ENCODE peak calls at places on chromosomes 3 and 15, in six cellular contexts. Q is fibroblast of villous mesenchyme, S is ovary, R is sigmoid colon, M is RWPE2, W is GM12865. J is an unnamed sample.

GRCh38 chr3:21942328-21942727 is 191.3 kb upstream of the ZNF385D start:
- DNase-seq in Q (peak), M (no peak), R (no peak), W (no peak), S (no peak), J (peak)

GRCh38 chr3:143565943-143566342 is 282.3 kb downstream of the SLC9A9 start:
- DNase-seq in S (no peak), W (no peak), Q (peak), M (no peak), R (no peak), J (peak)

GRCh38 chr3:29152379-29152778 is 128.5 kb upstream of the RBMS3 start:
- DNase-seq in R (no peak), Q (peak), W (no peak), S (no peak), M (no peak), J (peak)

GRCh38 chr15:70703066-70703465 is 60.3 kb downstream of the UACA start:
- DNase-seq in W (no peak), S (no peak), M (no peak), R (no peak), Q (no peak), J (no peak)

GRCh38 chr3:138861755-138862333 is 27.1 kb upstream of the PIK3CB start:
- DNase-seq in S (no peak), M (no peak), Q (no peak), R (no peak), W (no peak), J (peak)

GRCh38 chr15:77419050-77419835 is 661 bp downstream of the PEAK1 start:
- DNase-seq in M (peak), R (peak), W (peak), S (peak), Q (peak), J (peak)

GRCh38 chr3:71512544-71512943 is 71.0 kb downstream of the FOXP1 start:
- DNase-seq in Q (no peak), W (no peak), M (no peak), S (no peak), R (no peak), J (no peak)

GRCh38 chr3:45125550-45126026 is 20.6 kb downstream of the CDCP1 start:
- DNase-seq in W (no peak), M (no peak), R (no peak), S (no peak), Q (no peak), J (no peak)

GRCh38 chr15:41811432-41812195 is 16.3 kb upstream of the JMJD7 start:
- DNase-seq in W (peak), M (no peak), S (peak), Q (peak), R (peak), J (peak)

GRCh38 chr15:71051539-71051938 is 63.7 kb upstream of the THSD4 start:
- DNase-seq in W (no peak), R (no peak), Q (peak), S (no peak), M (no peak), J (peak)

GRCh38 chr3:161322781-161323568 is 48.3 kb downstream of the SPTSSB start:
- DNase-seq in S (no peak), W (no peak), M (no peak), Q (peak), R (no peak), J (no peak)

GRCh38 chr15:48925714-48926223 is 38.0 kb downstream of the SHC4 start:
- DNase-seq in R (no peak), M (no peak), Q (peak), W (no peak), S (no peak), J (peak)

GRCh38 chr3:114566162-114566755 is 272.4 kb downstream of the TIGIT start:
- DNase-seq in M (no peak), Q (no peak), S (no peak), R (no peak), W (peak), J (peak)

GRCh38 chr3:66442254-66443249 is 58.3 kb downstream of the LRIG1 start:
- DNase-seq in W (no peak), S (peak), M (no peak), Q (peak), R (peak), J (peak)

GRCh38 chr3:3476669-3477068 is 297.2 kb upstream of the CRBN start:
- DNase-seq in M (no peak), S (no peak), Q (no peak), W (no peak), R (no peak), J (no peak)

GRCh38 chr3:171480526-171480925 is 20.3 kb upstream of the TNIK start:
- DNase-seq in Q (no peak), W (peak), M (no peak), S (no peak), R (no peak), J (peak)

GRCh38 chr3:42652251-42652610 is 1.3 kb upstream of the ZBTB47 start:
- DNase-seq in Q (no peak), R (no peak), S (no peak), W (no peak), M (no peak), J (no peak)

GRCh38 chr15:56971571-56971970 is 53.1 kb downstream of the TCF12 start:
- DNase-seq in S (no peak), W (no peak), R (no peak), M (no peak), Q (peak), J (no peak)

GRCh38 chr3:37793889-37794591 is 67.6 kb upstream of the CTDSPL start:
- DNase-seq in S (no peak), M (no peak), R (no peak), W (no peak), Q (no peak), J (no peak)

GRCh38 chr3:146273721-146274407 is 23.0 kb upstream of the PLSCR4 start:
- DNase-seq in S (no peak), R (no peak), M (no peak), Q (no peak), W (no peak), J (no peak)

GRCh38 chr3:15665510-15666150 is 64.1 kb downstream of the BTD start:
- DNase-seq in M (no peak), S (no peak), R (no peak), W (no peak), Q (no peak), J (no peak)

GRCh38 chr3:39263576-39263975 is 16.3 kb downstream of the CX3CR1 start:
- DNase-seq in Q (no peak), R (no peak), W (no peak), S (no peak), M (no peak), J (no peak)

GRCh38 chr15:74176262-74177208 is 3.0 kb downstream of the ISLR start:
- DNase-seq in M (peak), Q (no peak), W (no peak), S (no peak), R (peak), J (no peak)
- TF ChIP-seq CTCF in M (no peak), Q (no peak), W (no peak), S (no peak), R (no peak), J (no peak)

GRCh38 chr3:106326941-106327765 is 458.3 kb upstream of the CBLB start:
- DNase-seq in W (no peak), M (no peak), R (no peak), Q (no peak), S (no peak), J (peak)
- H3K4me3 ChIP-seq in W (no peak), M (no peak), R (no peak), Q (no peak), S (no peak), J (no peak)

GRCh38 chr3:121852256-121852655 is 17.2 kb downstream of the EAF2 start:
- DNase-seq in S (no peak), W (no peak), M (no peak), Q (no peak), R (no peak), J (no peak)

GRCh38 chr3:121855555-121855954 is 20.5 kb downstream of the EAF2 start:
- DNase-seq in W (peak), M (no peak), R (no peak), Q (peak), S (no peak), J (peak)
- TF ChIP-seq CTCF in W (no peak), M (peak), R (no peak), Q (peak), S (no peak), J (peak)

GRCh38 chr3:149090907-149091306 is 4.6 kb upstream of the HLTF start:
- DNase-seq in W (peak), M (no peak), R (no peak), S (no peak), Q (no peak), J (no peak)
- H3K4me3 ChIP-seq in W (no peak), M (no peak), R (no peak), S (no peak), Q (no peak), J (no peak)

DNA sequence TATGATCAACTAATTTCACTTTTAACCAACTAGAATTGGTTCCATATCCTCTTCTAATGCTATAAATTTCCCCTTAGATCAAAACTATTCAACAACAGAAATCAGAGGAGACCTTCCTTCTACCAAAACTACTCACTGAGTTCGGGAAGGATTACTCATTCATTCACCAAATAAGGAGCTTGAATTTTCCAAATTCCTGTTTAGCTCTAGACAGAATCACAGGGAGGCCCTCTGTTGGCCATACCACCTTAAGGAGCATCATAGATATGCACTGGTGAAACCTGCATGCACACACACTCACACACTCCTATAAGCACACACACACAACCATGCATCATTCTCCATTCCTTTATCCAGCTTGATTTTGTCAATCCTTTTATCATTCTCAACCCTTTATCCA is 49.0 kb downstream of the SUCLG2 start:
- DNase-seq in R (no peak), S (no peak), W (no peak), Q (peak), M (no peak), J (peak)
- TF ChIP-seq CTCF in R (no peak), S (no peak), W (no peak), Q (peak), M (peak), J (peak)

GRCh38 chr3:136783708-136784191 is 31.6 kb upstream of the STAG1 start:
- DNase-seq in S (no peak), W (no peak), Q (peak), M (no peak), R (no peak), J (no peak)

GRCh38 chr3:136789976-136790375 is 28.9 kb upstream of the SLC35G2 start:
- DNase-seq in R (no peak), S (no peak), Q (no peak), M (no peak), W (no peak), J (no peak)

GRCh38 chr3:136788154-136788553 is 30.8 kb upstream of the SLC35G2 start:
- DNase-seq in Q (no peak), W (no peak), R (no peak), M (no peak), S (no peak), J (no peak)

GRCh38 chr3:136790786-136791185 is 28.1 kb upstream of the SLC35G2 start:
- DNase-seq in R (no peak), Q (no peak), S (no peak), W (no peak), M (no peak), J (no peak)

DNA sequence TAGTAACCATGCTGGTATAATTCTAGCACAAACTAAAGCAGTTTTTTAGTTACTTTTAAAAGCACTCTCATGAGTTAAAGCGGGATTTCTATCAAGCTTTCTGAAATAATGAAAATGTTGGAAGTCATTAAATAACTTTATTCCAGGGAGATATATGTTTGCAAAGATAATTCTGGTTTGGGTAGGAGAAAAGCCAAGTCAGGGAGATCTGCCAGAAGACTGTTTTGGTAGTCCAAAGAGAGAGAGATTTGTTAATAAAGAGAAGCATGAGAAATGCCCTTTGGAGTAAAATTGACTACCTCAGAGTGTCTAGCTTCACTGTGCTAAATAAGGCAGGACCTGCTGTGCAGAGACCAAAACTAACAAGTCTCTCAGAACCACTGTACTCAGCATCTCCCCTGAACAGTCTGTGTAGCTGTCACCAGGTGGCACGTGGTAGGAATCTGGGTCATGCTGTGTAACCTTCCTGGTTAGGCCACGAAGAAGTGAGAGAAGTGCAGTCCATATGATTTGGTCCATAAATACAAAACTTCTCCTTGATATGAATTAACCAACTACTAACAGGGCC is 31.6 kb upstream of the SLC35G2 start:
- DNase-seq in Q (peak), M (no peak), W (peak), S (no peak), R (no peak), J (peak)
- H3K4me3 ChIP-seq in Q (peak), M (no peak), W (no peak), S (no peak), R (no peak), J (no peak)

DNA sequence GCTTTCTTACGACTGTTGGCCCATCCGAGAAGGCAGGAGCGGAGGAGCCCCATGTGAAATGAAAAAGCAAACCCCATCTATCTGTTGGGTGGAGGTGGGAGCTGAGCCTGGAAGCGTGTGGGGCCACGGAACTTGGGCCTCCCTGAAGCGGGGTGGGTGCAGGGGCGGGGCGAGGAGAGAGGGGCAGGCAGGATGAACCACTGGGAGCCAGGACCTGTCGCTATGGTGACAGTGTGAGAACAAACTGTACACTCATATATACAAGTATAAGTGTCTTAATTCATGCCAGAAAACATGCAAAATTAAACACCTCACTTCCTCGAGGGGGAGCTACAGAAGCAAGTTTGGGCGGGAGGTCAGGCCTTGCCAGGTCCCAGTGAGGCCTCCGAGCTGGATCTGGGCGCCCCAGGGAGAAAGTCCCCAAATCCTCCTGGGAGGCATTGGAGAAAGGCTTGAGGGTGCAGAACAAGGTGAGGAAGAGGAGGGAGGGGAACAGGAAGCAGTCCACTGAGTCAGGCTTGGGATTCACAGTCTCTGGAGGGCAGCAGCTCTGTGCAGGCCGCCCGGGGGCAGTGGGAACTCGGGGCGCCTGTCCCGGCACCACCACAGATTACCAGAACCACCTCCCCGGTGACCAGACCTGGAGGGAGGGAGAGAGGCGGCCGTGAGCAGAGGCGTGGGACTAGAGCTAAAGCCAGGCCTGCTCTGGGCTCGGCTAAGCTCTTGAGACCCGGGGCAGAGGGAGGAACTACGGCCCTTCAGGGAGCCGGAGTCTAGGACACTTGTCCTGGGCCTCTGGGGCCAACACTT is 34.8 kb downstream of the RBPMS2 start:
- DNase-seq in M (no peak), R (peak), Q (peak), W (peak), S (peak), J (peak)
- TF ChIP-seq CTCF in M (peak), R (peak), Q (peak), W (peak), S (peak), J (peak)

DNA sequence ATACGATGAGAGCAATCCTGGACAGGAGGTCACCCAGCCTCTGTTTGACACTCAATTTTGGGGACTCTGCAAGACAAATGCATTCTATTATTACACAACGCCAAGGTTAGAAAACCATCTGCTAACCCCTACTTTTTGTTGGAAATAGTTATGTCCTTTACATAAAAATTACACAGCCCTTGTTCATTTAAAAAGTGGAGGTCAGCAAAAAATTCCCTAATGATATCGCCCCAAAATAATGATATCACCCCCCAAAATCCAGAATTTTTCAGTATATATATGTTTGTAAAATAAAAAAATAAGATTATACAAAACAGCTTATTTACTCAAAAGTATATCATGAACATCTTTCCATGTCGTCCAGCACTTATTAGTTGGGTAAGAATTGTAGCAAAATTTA is 11.4 kb downstream of the ROPN1 start:
- DNase-seq in Q (no peak), R (no peak), W (no peak), M (no peak), S (no peak), J (no peak)
- H3K4me3 ChIP-seq in Q (no peak), R (no peak), W (no peak), M (no peak), S (no peak), J (no peak)

GRCh38 chr15:73239564-73240208 is 129.1 kb downstream of the HCN4 start:
- DNase-seq in W (no peak), Q (peak), R (no peak), S (no peak), M (no peak), J (peak)
- TF ChIP-seq CTCF in W (no peak), Q (peak), R (no peak), S (no peak), M (peak), J (peak)

GRCh38 chr3:137642831-137643230 is 121.3 kb upstream of the SOX14 start:
- DNase-seq in S (no peak), Q (no peak), M (no peak), R (no peak), W (no peak), J (no peak)

GRCh38 chr3:137641879-137642278 is 122.2 kb upstream of the SOX14 start:
- DNase-seq in W (no peak), Q (no peak), R (no peak), M (no peak), S (no peak), J (no peak)

GRCh38 chr3:137642305-137642704 is 121.8 kb upstream of the SOX14 start:
- DNase-seq in S (no peak), R (no peak), Q (no peak), M (no peak), W (no peak), J (no peak)

DNA sequence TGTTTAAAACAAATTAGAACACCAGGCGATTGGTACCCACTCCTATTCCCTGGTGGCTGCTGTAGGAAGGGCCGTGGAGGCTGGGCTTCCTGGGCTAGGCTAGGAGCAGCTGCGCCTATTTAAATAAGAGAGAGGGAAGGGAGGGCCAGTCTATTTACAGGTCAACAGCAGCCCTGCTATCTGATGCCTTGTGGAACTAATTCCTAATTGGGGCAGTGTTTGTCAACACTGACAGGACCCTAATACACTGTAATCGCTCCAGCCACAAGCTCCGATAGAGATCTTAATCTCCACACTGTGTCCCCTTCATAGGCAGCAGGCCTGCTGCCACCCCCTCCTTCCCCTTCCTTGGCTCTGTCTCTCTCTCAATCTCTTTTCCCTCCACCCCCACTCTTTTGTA is 116.9 kb upstream of the SOX14 start:
- DNase-seq in S (no peak), W (no peak), R (no peak), Q (no peak), M (no peak), J (no peak)
- H3K4me3 ChIP-seq in S (no peak), W (no peak), R (no peak), Q (no peak), M (no peak), J (no peak)

J was measured in cardiac fibroblast.